ENCODE peak calls at places on chromosomes 2 and 18, in six cellular contexts. B is mucosa of descending colon; M is naive thymus-derived CD8-positive, alpha-beta T cell; D is fibroblast of the aortic adventitia; G is HT1080; U is NCI-H524. N is an unnamed sample.

GRCh38 chr18:48806551-48807261 is 144.1 kb downstream of the SMAD7 start:
- DNase-seq in D (peak), B (no peak), M (no peak), G (peak), U (no peak), N (no peak)

GRCh38 chr18:57836557-57836956 is 33.4 kb upstream of the ATP8B1 start:
- DNase-seq in M (no peak), G (no peak), D (no peak), B (no peak), U (peak), N (no peak)

GRCh38 chr2:96923810-96924774 is 54.2 kb upstream of the SEMA4C start:
- DNase-seq in U (peak), G (no peak), D (no peak), M (peak), B (no peak), N (no peak)

GRCh38 chr2:144942516-144943256 is 422.8 kb upstream of the ZEB2 start:
- DNase-seq in U (no peak), M (no peak), B (peak), G (peak), D (peak), N (peak)

GRCh38 chr18:10752407-10752806 is 226.6 kb downstream of the NAPG start:
- DNase-seq in M (no peak), U (no peak), B (no peak), G (no peak), D (peak), N (no peak)

GRCh38 chr2:46580416-46580815 is 101.1 kb downstream of the TMEM247 start:
- DNase-seq in B (no peak), D (no peak), G (no peak), U (peak), M (no peak), N (no peak)

GRCh38 chr2:54880428-54880827 is 157.0 kb downstream of the EML6 start:
- DNase-seq in M (no peak), U (peak), B (no peak), D (no peak), G (no peak), N (no peak)

GRCh38 chr2:128465246-128466170 is 146.8 kb upstream of the HS6ST1 start:
- DNase-seq in U (no peak), M (no peak), G (no peak), D (no peak), B (no peak), N (no peak)

GRCh38 chr2:206095925-206096324 is 10.0 kb upstream of the INO80D start:
- DNase-seq in G (no peak), U (no peak), B (no peak), M (no peak), D (no peak), N (no peak)

GRCh38 chr18:79574938-79575525 is 104.6 kb upstream of the CTDP1 start:
- DNase-seq in G (no peak), B (peak), U (no peak), D (no peak), M (no peak), N (no peak)

GRCh38 chr2:152383702-152384101 is 48.7 kb downstream of the FMNL2 start:
- DNase-seq in U (no peak), M (no peak), D (no peak), G (no peak), B (no peak), N (peak)

GRCh38 chr2:218857371-218858137 is 2.1 kb upstream of the WNT6 start:
- DNase-seq in B (no peak), G (no peak), D (no peak), M (no peak), U (no peak), N (no peak)

GRCh38 chr2:16005819-16006536 is 65.6 kb downstream of the MYCN start:
- DNase-seq in G (peak), U (no peak), M (no peak), D (no peak), B (no peak), N (no peak)

GRCh38 chr18:21904856-21905255 is 164.3 kb downstream of the MIB1 start:
- DNase-seq in U (no peak), G (no peak), D (peak), B (no peak), M (no peak), N (no peak)

GRCh38 chr2:226001716-226002115 is 602.2 kb downstream of the NYAP2 start:
- DNase-seq in D (no peak), B (no peak), M (no peak), G (peak), U (no peak), N (no peak)

GRCh38 chr2:170264522-170264860 is 86.5 kb downstream of the MYO3B start:
- DNase-seq in D (no peak), G (no peak), U (no peak), M (no peak), B (no peak), N (no peak)

GRCh38 chr2:8535398-8535755 is 146.5 kb upstream of the ID2 start:
- DNase-seq in U (no peak), D (no peak), B (no peak), M (no peak), G (no peak), N (no peak)

GRCh38 chr2:111142101-111142500 is 21.4 kb downstream of the BCL2L11 start:
- DNase-seq in B (no peak), M (no peak), G (no peak), D (no peak), U (no peak), N (no peak)

GRCh38 chr2:219634951-219635751 is 7.7 kb downstream of the SLC4A3 start:
- DNase-seq in B (no peak), M (no peak), D (no peak), G (no peak), U (no peak), N (no peak)

GRCh38 chr2:181374741-181375675 is 82.2 kb upstream of the ITGA4 start:
- DNase-seq in G (no peak), M (no peak), D (no peak), U (peak), B (no peak), N (no peak)

GRCh38 chr2:74168739-74169138 is 9.9 kb downstream of the MOB1A start:
- DNase-seq in M (no peak), D (no peak), G (no peak), U (no peak), B (no peak), N (no peak)

GRCh38 chr2:200177971-200178911 is 128.3 kb upstream of the SPATS2L start:
- DNase-seq in D (peak), U (peak), B (no peak), M (no peak), G (peak), N (no peak)

GRCh38 chr2:237217995-237218621 is 132.4 kb downstream of the COPS8 start:
- DNase-seq in D (no peak), M (no peak), B (no peak), G (no peak), U (no peak), N (no peak)

GRCh38 chr2:232134939-232135338 is 173.4 kb downstream of the DIS3L2 start:
- DNase-seq in G (no peak), B (no peak), D (no peak), U (no peak), M (no peak), N (no peak)

N was measured in HS-5.